ENCODE peak calls at places on chromosomes 13 and 19, in five cellular contexts. E is GM12878, B is tibial nerve, T is ovary, M is H1. F is an unnamed sample. For H3K27me3, the result is how much of the 10 kb centered on the place peaks cover.

GRCh38 chr19:3601021-3601420 is 5.7 kb downstream of the TBXA2R start:
- DNase-seq in E (no peak), B (no peak), T (no peak), M (no peak), F (no peak)

GRCh38 chr13:55583953-55584593 is 1556.6 kb upstream of the PRR20A start:
- DNase-seq in E (no peak), B (no peak), T (no peak), M (no peak), F (no peak)

GRCh38 chr13:32272021-32272695 is 43.0 kb downstream of the ZAR1L start:
- DNase-seq in E (no peak), B (no peak), T (no peak), M (no peak), F (no peak)

GRCh38 chr19:57419439-57419838 is 8.5 kb downstream of the ZNF17 start:
- DNase-seq in E (no peak), B (no peak), T (no peak), M (no peak), F (no peak)

GRCh38 chr19:41328157-41328817 is 18.3 kb downstream of the CCDC97 start:
- DNase-seq in E (no peak), B (no peak), T (no peak), M (no peak), F (peak)

GRCh38 chr19:58479303-58479702 is 3.2 kb downstream of the ZNF446 start:
- DNase-seq in E (no peak), B (no peak), T (no peak), M (no peak), F (no peak)

GRCh38 chr13:101935828-101936227 is 466.0 kb downstream of the FGF14 start:
- DNase-seq in E (no peak), B (no peak), T (no peak), M (no peak), F (no peak)

GRCh38 chr19:58097783-58098681 is at the start of gene ZSCAN18:
- DNase-seq in E (peak), B (peak), T (peak), M (peak), F (peak)

GRCh38 chr19:14072535-14073231 is at the start of gene MISP3:
- DNase-seq in E (no peak), B (no peak), T (no peak), M (no peak), F (peak)

GRCh38 chr13:44660050-44660449 is 83.9 kb upstream of the TSC22D1 start:
- DNase-seq in E (no peak), B (no peak), T (no peak), M (no peak), F (no peak)

GRCh38 chr13:36712785-36713184 is 39.0 kb downstream of the SERTM1 start:
- DNase-seq in E (no peak), B (no peak), T (no peak), M (no peak), F (no peak)

GRCh38 chr19:3351702-3352447 is 14.5 kb upstream of the NFIC start:
- DNase-seq in E (no peak), B (no peak), T (no peak), M (no peak), F (no peak)

GRCh38 chr13:110246530-110246929 is 60.4 kb downstream of the COL4A1 start:
- DNase-seq in E (no peak), B (no peak), T (peak), M (no peak), F (no peak)
- TF ChIP-seq EP300 in E (no peak), B (peak), T (no peak), M (no peak), F (peak)

GRCh38 chr13:50131998-50132936 is 117.0 kb downstream of the KCNRG start:
- DNase-seq in E (no peak), B (no peak), T (no peak), M (no peak), F (no peak)

GRCh38 chr13:50136678-50137077 is 121.4 kb downstream of the KCNRG start:
- DNase-seq in E (no peak), B (no peak), T (no peak), M (no peak), F (no peak)

GRCh38 chr13:50132937-50133276 is 117.7 kb downstream of the KCNRG start:
- DNase-seq in E (no peak), B (no peak), T (no peak), M (no peak), F (no peak)

GRCh38 chr13:50130686-50131051 is 115.4 kb downstream of the KCNRG start:
- DNase-seq in E (no peak), B (no peak), T (no peak), M (no peak), F (peak)

DNA sequence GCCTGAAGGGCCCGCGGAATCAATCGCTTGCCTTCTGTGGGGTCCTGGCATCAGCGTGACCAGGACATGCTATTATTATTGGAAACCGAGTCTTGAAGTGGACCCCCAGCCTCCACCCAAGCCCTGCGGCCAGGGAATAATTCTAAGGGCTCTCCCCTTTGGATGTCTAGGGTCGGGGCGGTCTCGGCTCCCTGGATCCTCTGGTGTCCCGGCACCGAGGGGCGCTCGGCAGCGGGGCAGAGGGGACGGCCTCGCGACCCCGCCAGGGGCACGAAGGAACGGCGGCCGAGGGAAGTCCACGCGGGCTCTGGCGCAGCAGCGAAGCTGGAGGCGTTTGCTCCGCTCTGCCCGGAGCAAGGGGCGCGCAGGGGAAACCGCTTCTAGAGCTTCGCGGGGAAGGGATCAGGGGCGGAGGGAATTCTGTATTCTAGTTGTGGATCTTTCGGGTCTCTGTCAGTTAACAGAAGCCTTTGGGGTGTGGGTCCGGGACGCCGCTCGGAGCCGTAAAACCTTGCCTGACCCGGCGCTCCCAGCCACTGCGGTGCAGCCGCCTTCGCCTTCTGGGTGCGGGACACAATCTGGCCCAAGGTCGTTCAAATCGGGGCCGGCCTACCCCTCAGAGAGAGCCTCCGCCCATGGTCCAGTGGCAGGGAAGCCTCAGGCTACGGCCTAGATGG is 118.2 kb downstream of the KCNRG start:
- DNase-seq in E (no peak), B (no peak), T (no peak), M (no peak), F (peak)
- H3K27me3 ChIP-seq in E (under half), B (under half), T (under half), M (half or more), F (under half)

GRCh38 chr13:114142137-114142550 is 9.7 kb upstream of the RASA3 start:
- DNase-seq in E (no peak), B (no peak), T (no peak), M (no peak), F (no peak)

GRCh38 chr13:114143806-114144605 is 11.6 kb upstream of the RASA3 start:
- DNase-seq in E (no peak), B (no peak), T (no peak), M (no peak), F (no peak)

GRCh38 chr13:114141261-114141996 is 9.0 kb upstream of the RASA3 start:
- DNase-seq in E (no peak), B (no peak), T (no peak), M (no peak), F (no peak)

GRCh38 chr13:114144606-114145244 is 12.3 kb upstream of the RASA3 start:
- DNase-seq in E (no peak), B (peak), T (no peak), M (no peak), F (no peak)

GRCh38 chr13:114142640-114143490 is 10.4 kb upstream of the RASA3 start:
- DNase-seq in E (no peak), B (no peak), T (no peak), M (no peak), F (peak)
- TF ChIP-seq EP300 in E (no peak), B (no peak), T (no peak), M (no peak), F (no peak)

GRCh38 chr19:53965091-53965490 is 2.4 kb downstream of the CACNG8 start:
- DNase-seq in E (no peak), B (no peak), T (no peak), M (no peak), F (no peak)

GRCh38 chr19:53960187-53960586 is 2.5 kb upstream of the CACNG8 start:
- DNase-seq in E (no peak), B (no peak), T (no peak), M (no peak), F (no peak)

GRCh38 chr19:53960886-53961285 is 1.9 kb upstream of the CACNG8 start:
- DNase-seq in E (no peak), B (no peak), T (no peak), M (no peak), F (no peak)

GRCh38 chr19:53961523-53962345 is 1.0 kb upstream of the CACNG8 start:
- DNase-seq in E (no peak), B (no peak), T (no peak), M (no peak), F (peak)

GRCh38 chr19:53962887-53963435 is at the start of gene CACNG8:
- DNase-seq in E (no peak), B (no peak), T (no peak), M (no peak), F (peak)
- H3K27me3 ChIP-seq in E (under half), B (under half), T (under half), M (under half), F (under half)

DNA sequence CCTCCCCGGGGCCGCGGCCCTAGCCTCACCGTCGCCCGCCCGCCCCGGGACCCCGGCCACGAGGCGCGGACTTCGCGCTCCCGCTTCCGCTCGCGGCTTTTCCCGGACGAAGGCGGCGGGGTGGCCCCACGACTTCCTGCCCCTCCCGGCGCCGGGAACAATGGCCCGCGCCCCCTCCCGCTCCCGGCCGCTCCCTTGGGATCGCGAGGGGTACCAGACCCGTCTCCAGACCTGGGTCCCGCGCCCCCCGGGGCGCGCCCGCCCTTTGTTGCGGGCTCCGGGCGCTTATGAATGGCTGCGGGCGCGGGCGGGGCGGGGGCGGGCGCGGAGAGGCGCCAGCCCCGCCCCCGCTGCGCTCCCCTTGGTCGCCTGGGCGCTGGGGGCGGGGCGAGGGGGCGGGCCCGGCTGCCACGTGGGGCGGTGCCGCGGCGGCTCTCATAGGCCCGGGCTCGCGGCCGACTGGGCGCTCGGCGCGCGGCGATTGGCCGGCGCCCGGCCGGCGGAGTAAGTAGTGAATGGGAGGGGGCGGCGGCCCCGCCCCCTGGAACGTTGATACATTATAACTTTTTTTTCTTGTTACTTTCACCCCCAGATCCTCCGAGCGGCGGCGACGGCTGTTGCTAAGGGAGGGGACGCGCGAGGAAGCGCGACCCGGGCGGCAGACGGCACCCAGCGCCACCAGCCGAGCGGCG is 1.1 kb downstream of the MIDN start:
- DNase-seq in E (no peak), B (peak), T (peak), M (no peak), F (peak)
- TF ChIP-seq EP300 in E (no peak), B (peak), T (peak), M (no peak), F (peak)

DNA sequence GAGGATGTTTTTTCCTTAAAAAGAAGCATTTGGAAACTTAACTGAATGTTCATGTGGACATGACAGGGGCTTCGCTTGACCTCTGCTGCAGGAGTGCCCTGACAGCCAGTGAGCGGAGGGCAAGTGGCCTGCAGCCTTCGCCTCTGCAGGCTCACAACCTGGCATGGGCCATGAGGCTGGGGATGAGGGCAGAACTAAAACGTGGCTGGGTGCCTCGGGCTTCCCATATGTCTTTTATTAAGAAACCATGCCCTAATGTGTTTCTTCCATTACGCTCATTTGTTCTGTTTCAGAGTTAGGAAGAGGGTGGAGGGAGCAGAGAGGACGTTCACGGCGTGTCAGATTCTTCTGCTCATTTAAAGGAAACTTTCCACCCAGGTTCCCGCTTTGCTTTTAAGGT is 2.9 kb downstream of the ARHGEF7 start:
- DNase-seq in E (no peak), B (no peak), T (no peak), M (no peak), F (no peak)
- H3K27me3 ChIP-seq in E (under half), B (under half), T (under half), M (under half), F (under half)

DNA sequence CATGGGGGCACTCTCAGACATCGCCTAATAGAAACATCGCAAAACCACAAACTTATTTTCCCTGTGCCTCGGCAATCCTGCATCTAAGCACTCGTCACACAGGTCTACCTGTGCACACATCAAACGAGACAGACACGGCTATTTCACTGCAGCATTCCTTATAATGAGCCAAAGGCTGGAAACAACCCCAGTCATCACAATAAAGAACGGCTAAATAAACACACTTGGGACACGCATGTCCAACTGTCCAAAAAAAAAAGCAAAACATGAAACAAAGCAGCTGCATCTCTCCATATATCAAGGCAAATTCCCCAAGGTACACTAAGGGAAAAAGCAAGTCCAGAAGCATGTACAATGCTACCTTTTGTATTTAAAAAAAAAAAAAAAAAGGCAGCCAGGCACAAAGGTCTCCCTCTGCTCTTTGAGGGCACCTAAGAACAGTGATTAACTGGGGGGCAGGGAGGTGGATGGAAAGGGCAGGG is 27.2 kb upstream of the CCNP start:
- DNase-seq in E (no peak), B (no peak), T (no peak), M (no peak), F (no peak)
- TF ChIP-seq EP300 in E (no peak), B (no peak), T (no peak), M (no peak), F (no peak)

DNA sequence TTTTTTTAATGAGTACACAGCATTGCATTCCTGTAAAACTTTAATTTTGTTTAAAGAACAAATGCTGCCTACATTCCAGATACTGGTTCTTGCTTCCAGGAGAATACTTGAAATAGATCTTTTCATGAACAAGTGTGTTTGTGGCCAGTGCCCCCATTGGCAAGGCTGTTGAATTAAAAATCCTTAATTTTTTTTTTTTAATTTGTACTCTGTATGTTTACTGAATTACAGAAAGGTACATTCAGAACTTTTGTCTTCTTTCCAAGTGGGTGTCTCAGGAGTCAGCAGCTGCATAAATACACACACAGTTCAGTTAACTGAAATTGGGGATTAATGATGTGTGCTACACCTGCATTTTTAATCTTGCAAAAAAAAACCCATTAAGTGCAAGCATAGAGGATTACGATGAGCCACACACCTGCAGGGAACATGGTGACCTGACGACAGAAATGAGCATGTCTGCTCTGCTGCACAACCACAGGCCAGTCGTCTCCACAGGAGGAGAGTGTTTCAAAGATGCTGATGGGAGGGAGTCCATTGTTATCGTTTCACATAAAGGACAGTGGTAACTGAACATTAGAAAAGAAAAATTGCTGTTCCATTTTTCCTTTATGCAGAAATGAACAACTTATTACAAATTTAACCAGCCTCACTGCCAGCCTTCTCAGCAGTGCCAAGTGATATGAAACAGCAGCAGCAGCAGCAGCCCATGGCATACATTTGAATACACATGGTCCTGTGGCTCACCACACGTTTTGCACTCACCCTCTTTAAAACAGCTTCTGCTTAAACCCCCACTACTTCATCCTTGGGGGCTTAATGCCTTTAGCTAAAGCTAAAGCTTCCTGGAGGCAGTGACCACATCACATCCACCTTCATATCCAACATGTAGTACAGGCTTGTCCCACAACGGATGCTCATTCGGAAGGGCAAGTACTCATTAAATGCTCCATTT is 72.3 kb upstream of the RFC3 start:
- DNase-seq in E (no peak), B (no peak), T (no peak), M (no peak), F (no peak)
- H3K27me3 ChIP-seq in E (under half), B (under half), T (under half), M (under half), F (under half)

GRCh38 chr19:15181394-15181793 is 19.4 kb downstream of the NOTCH3 start:
- DNase-seq in E (no peak), B (no peak), T (no peak), M (no peak), F (no peak)

GRCh38 chr19:15180451-15181390 is 20.1 kb downstream of the NOTCH3 start:
- DNase-seq in E (no peak), B (no peak), T (no peak), M (no peak), F (peak)

GRCh38 chr19:15187026-15188007 is 13.5 kb downstream of the NOTCH3 start:
- DNase-seq in E (no peak), B (no peak), T (no peak), M (no peak), F (peak)

GRCh38 chr19:15185188-15185587 is 15.6 kb downstream of the NOTCH3 start:
- DNase-seq in E (no peak), B (no peak), T (no peak), M (no peak), F (peak)

DNA sequence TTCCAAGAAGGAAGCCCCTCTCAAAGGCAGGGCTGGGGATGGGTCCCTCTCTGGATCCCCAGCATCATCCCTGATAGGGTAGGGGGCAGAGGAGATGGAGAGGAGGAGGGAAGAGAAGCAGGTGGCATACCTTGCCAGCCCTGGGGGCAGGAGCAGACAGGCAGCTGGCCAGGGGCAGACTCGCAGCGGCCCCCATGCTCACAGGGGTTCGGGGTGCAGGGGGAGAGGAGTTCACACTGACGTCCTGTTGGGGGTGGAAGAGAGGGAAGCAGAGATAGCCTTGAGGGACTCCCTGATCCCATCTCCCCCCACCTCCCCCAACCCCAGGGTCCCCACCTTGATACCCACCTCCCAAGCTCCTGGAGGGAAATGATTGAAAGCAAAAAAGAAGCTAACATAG is 16.0 kb downstream of the NOTCH3 start:
- DNase-seq in E (no peak), B (no peak), T (no peak), M (no peak), F (no peak)
- TF ChIP-seq EP300 in E (no peak), B (no peak), T (no peak), M (no peak), F (no peak)